ENCODE peak calls at places on chromosomes 11 and 22, in four cellular contexts. One of them, this sample, is unnamed. For H3K36me3 and H3K4me1, the result is how much of the 10 kb centered on the place peaks cover.

GRCh38 chr11:128696930-128697329 is 3.1 kb downstream of the FLI1 start:
- DNase-seq in IMR-90: no peak
- DNase-seq in neural progenitor cell: no peak
- DNase-seq in PC-3: no peak
- DNase-seq in this sample: no peak

GRCh38 chr11:22685111-22685510 is 18.7 kb downstream of the GAS2 start:
- DNase-seq in IMR-90: no peak
- DNase-seq in neural progenitor cell: no peak
- DNase-seq in PC-3: peak
- DNase-seq in this sample: no peak

GRCh38 chr11:73326929-73327811 is 19.1 kb downstream of the ARHGEF17 start:
- DNase-seq in IMR-90: peak
- DNase-seq in neural progenitor cell: no peak
- DNase-seq in PC-3: peak
- DNase-seq in this sample: no peak

GRCh38 chr11:68976563-68976962 is 4.2 kb downstream of the MRGPRD start:
- DNase-seq in IMR-90: peak
- DNase-seq in neural progenitor cell: no peak
- DNase-seq in PC-3: no peak
- DNase-seq in this sample: no peak

GRCh38 chr11:101915811-101916291 is 471 bp downstream of the ANGPTL5 start:
- DNase-seq in IMR-90: peak
- DNase-seq in neural progenitor cell: peak
- DNase-seq in PC-3: peak
- DNase-seq in this sample: peak

GRCh38 chr11:122723576-122723975 is 68.1 kb downstream of the UBASH3B start:
- DNase-seq in IMR-90: peak
- DNase-seq in neural progenitor cell: no peak
- DNase-seq in PC-3: peak
- DNase-seq in this sample: no peak

GRCh38 chr11:44955019-44955738 is 4.5 kb upstream of the TP53I11 start:
- DNase-seq in IMR-90: peak
- DNase-seq in neural progenitor cell: no peak
- DNase-seq in PC-3: peak
- DNase-seq in this sample: no peak

GRCh38 chr11:128970598-128971190 is 28.0 kb upstream of the TP53AIP1 start:
- DNase-seq in IMR-90: no peak
- DNase-seq in neural progenitor cell: no peak
- DNase-seq in PC-3: no peak
- DNase-seq in this sample: no peak

GRCh38 chr11:32312865-32313403 is 122.4 kb downstream of the WT1 start:
- DNase-seq in IMR-90: peak
- DNase-seq in neural progenitor cell: peak
- DNase-seq in PC-3: peak
- DNase-seq in this sample: peak

GRCh38 chr11:61626580-61627380 is 45.9 kb upstream of the SYT7 start:
- DNase-seq in IMR-90: peak
- DNase-seq in neural progenitor cell: no peak
- DNase-seq in PC-3: peak
- DNase-seq in this sample: no peak

GRCh38 chr22:38943181-38943580 is 14.2 kb upstream of the APOBEC3A start:
- DNase-seq in IMR-90: no peak
- DNase-seq in neural progenitor cell: peak
- DNase-seq in PC-3: no peak
- DNase-seq in this sample: no peak

GRCh38 chr11:120598517-120599209 is 87.1 kb downstream of the GRIK4 start:
- DNase-seq in IMR-90: no peak
- DNase-seq in neural progenitor cell: no peak
- DNase-seq in PC-3: no peak
- DNase-seq in this sample: no peak

GRCh38 chr11:13261600-13262061 is 16.0 kb upstream of the BMAL1 start:
- DNase-seq in IMR-90: peak
- DNase-seq in neural progenitor cell: no peak
- DNase-seq in PC-3: peak
- DNase-seq in this sample: no peak

GRCh38 chr22:44458044-44459020 is 39.7 kb downstream of the RTL6 start:
- DNase-seq in IMR-90: no peak
- DNase-seq in neural progenitor cell: no peak
- DNase-seq in PC-3: no peak
- DNase-seq in this sample: no peak

GRCh38 chr11:123145661-123146060 is 49.4 kb downstream of the CLMP start:
- DNase-seq in IMR-90: no peak
- DNase-seq in neural progenitor cell: peak
- DNase-seq in PC-3: no peak
- DNase-seq in this sample: no peak

GRCh38 chr22:37865510-37865909 is 16.3 kb downstream of the EIF3L start:
- DNase-seq in IMR-90: no peak
- DNase-seq in neural progenitor cell: no peak
- DNase-seq in PC-3: no peak
- DNase-seq in this sample: no peak

GRCh38 chr11:117877120-117877784 is 794 bp upstream of the FXYD6 start:
- DNase-seq in IMR-90: no peak
- DNase-seq in neural progenitor cell: no peak
- DNase-seq in PC-3: no peak
- DNase-seq in this sample: no peak
- H3K9ac ChIP-seq in IMR-90: no peak
- H3K9ac ChIP-seq in neural progenitor cell: no peak
- H3K9ac ChIP-seq in PC-3: no peak
- H3K9ac ChIP-seq in this sample: no peak

GRCh38 chr11:125578783-125579182 is 9.5 kb downstream of the EI24 start:
- DNase-seq in IMR-90: no peak
- DNase-seq in neural progenitor cell: no peak
- DNase-seq in PC-3: no peak
- DNase-seq in this sample: peak
- H3K36me3 ChIP-seq in IMR-90: under half
- H3K36me3 ChIP-seq in neural progenitor cell: under half
- H3K36me3 ChIP-seq in PC-3: half or more
- H3K36me3 ChIP-seq in this sample: under half

DNA sequence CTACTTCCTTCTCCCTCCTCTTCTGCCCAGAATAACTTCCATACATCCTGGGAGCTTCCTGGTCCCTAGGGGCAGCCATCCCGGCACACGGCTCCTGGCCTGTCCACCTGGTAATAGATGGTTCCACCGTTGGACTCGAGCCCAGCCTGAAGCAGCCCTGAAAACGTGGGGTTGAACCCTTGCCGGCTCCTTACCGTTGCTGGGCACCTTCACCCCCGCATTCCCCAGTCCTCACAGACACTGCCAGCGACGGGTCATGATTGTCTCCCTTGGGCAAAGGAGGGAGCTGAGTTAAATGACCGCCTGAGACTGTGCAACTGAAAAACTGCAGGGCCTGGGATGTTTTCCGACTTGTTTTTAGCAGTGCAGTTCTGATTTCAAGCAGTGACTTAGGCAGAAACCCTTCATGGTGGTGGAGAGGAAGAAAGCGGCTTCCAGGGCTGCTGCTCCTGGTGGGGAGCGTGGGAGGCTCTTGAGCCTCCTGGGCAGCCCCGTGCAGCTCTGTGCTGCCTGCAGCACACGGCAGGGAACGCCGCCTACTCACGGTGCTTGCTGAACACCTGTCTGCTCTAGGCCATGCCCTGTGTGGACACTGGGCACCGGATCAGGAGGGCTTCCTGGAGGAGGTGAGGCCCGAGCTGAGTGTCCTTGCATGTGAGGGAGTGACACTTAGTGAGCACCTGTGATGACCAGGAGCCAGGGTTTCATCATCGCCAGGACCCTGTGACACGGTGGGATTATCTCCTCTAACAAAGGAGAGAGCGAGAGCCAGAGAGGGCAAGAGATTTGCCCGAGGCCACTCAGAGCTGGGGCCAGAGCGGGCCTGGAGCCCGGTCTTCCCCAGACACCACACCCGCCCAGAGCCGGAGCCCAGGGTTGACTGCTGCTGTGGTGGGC is 77.4 kb downstream of the FBLN1 start:
- DNase-seq in IMR-90: no peak
- DNase-seq in neural progenitor cell: no peak
- DNase-seq in PC-3: no peak
- DNase-seq in this sample: no peak
- H3K4me1 ChIP-seq in IMR-90: under half
- H3K4me1 ChIP-seq in neural progenitor cell: under half
- H3K4me1 ChIP-seq in PC-3: under half
- H3K4me1 ChIP-seq in this sample: under half

GRCh38 chr22:50474711-50475651 is at the start of gene SBF1:
- DNase-seq in IMR-90: peak
- DNase-seq in neural progenitor cell: peak
- DNase-seq in PC-3: peak
- DNase-seq in this sample: peak
- H3K9ac ChIP-seq in IMR-90: peak
- H3K9ac ChIP-seq in neural progenitor cell: peak
- H3K9ac ChIP-seq in PC-3: peak
- H3K9ac ChIP-seq in this sample: peak

DNA sequence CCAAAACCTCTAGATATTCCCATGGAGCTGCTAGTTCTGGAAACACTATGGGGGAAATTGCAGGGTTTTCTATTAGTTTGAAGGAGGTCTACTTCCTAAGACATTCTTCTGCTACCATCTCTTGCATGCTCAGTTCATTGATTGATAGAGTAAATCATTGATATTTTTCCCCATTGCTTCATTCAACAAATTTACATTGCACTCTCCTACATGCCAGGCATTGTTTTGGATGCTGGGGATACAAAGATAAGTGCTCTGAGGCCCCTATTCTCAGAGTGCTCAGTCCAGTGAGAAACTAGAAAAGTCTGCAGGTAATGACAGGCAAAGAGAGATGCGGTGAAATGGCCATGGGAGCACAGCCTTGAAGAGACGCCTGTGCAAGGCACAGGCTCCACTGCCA is 313.1 kb downstream of the KIRREL3 start:
- DNase-seq in IMR-90: no peak
- DNase-seq in neural progenitor cell: no peak
- DNase-seq in PC-3: no peak
- DNase-seq in this sample: no peak
- H3K36me3 ChIP-seq in IMR-90: under half
- H3K36me3 ChIP-seq in neural progenitor cell: under half
- H3K36me3 ChIP-seq in PC-3: under half
- H3K36me3 ChIP-seq in this sample: under half

GRCh38 chr22:49746065-49746464 is 81.6 kb downstream of the BRD1 start:
- DNase-seq in IMR-90: no peak
- DNase-seq in neural progenitor cell: no peak
- DNase-seq in PC-3: no peak
- DNase-seq in this sample: no peak
- H3K4me1 ChIP-seq in IMR-90: under half
- H3K4me1 ChIP-seq in neural progenitor cell: under half
- H3K4me1 ChIP-seq in PC-3: under half
- H3K4me1 ChIP-seq in this sample: under half

DNA sequence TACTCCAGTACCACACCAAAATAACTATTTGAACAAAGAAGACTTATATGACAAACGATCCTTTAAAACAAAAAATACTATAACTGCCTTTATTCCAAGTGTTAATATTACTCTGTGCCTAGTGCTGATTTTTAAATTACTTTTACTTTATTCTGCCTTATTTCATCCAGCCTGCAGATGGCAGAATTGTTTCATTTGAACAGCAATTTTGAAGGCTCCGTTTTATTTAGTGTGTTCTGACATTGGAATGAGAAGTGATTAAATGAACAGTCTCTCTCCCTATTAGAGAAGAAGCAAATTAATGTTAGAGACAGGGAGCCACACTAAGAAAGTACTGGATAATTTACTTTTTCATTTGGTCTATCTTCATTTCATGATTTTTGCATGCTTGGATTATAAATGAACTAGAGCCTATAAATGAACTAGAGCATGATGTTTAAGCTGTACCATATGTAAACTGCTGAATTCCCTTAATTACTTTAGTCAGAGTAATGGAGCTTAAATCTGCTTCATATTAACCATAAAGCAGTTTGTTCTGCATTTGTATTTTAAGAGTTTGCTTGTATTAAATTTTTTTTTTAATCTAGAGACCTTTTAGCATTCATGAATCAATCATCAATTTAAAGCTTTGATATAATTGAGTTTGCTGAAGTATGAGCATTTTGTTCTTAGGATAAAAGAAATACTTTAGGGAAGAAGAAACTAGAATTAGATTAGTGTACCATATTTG is 9.8 kb downstream of the PDHX start:
- DNase-seq in IMR-90: peak
- DNase-seq in neural progenitor cell: peak
- DNase-seq in PC-3: peak
- DNase-seq in this sample: peak
- H3K9ac ChIP-seq in IMR-90: peak
- H3K9ac ChIP-seq in neural progenitor cell: no peak
- H3K9ac ChIP-seq in PC-3: no peak
- H3K9ac ChIP-seq in this sample: no peak

GRCh38 chr11:94178331-94178730 is 49.7 kb downstream of the PANX1 start:
- DNase-seq in IMR-90: no peak
- DNase-seq in neural progenitor cell: no peak
- DNase-seq in PC-3: no peak
- DNase-seq in this sample: no peak
- H3K36me3 ChIP-seq in IMR-90: under half
- H3K36me3 ChIP-seq in neural progenitor cell: under half
- H3K36me3 ChIP-seq in PC-3: under half
- H3K36me3 ChIP-seq in this sample: under half

GRCh38 chr11:19817265-19817851 is 104.7 kb downstream of the NAV2 start:
- DNase-seq in IMR-90: no peak
- DNase-seq in neural progenitor cell: no peak
- DNase-seq in PC-3: no peak
- DNase-seq in this sample: no peak
- H3K4me1 ChIP-seq in IMR-90: under half
- H3K4me1 ChIP-seq in neural progenitor cell: under half
- H3K4me1 ChIP-seq in PC-3: under half
- H3K4me1 ChIP-seq in this sample: under half

GRCh38 chr22:27866136-27867091 is 52.6 kb downstream of the PITPNB start:
- DNase-seq in IMR-90: peak
- DNase-seq in neural progenitor cell: no peak
- DNase-seq in PC-3: peak
- DNase-seq in this sample: no peak

GRCh38 chr22:27870234-27871191 is 48.5 kb downstream of the PITPNB start:
- DNase-seq in IMR-90: no peak
- DNase-seq in neural progenitor cell: no peak
- DNase-seq in PC-3: no peak
- DNase-seq in this sample: no peak

GRCh38 chr22:27867958-27868737 is 50.9 kb downstream of the PITPNB start:
- DNase-seq in IMR-90: no peak
- DNase-seq in neural progenitor cell: no peak
- DNase-seq in PC-3: no peak
- DNase-seq in this sample: no peak

GRCh38 chr22:27867114-27867957 is 51.7 kb downstream of the PITPNB start:
- DNase-seq in IMR-90: no peak
- DNase-seq in neural progenitor cell: no peak
- DNase-seq in PC-3: no peak
- DNase-seq in this sample: no peak

DNA sequence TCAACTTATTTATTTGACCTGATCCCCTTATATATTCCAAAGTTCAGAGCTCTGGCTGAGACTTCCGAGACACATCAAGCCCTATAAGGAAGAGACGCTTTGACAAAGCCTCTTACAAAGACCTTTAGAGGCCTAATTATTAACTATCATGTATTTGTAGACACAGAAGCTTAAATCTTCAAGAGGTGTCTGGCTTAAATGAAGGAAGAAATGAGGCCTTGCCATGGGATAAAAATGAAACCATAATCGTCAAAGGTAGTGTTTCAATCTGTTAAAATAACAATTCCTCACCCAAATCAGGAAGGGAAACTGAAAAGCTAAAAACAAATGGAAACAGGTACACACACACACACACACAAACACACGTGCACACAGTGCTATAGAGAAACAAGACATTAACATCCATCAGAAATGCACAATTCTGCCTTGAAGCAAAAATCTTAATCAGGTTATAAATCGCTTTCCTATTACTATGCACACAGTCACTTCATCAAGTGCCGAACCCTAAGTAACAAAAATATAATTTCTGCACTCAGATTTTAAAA is 50.2 kb downstream of the PITPNB start:
- DNase-seq in IMR-90: no peak
- DNase-seq in neural progenitor cell: no peak
- DNase-seq in PC-3: no peak
- DNase-seq in this sample: no peak
- H3K9ac ChIP-seq in IMR-90: peak
- H3K9ac ChIP-seq in neural progenitor cell: no peak
- H3K9ac ChIP-seq in PC-3: no peak
- H3K9ac ChIP-seq in this sample: no peak

This sample was measured in MM.1S.